ENCODE peak calls at places on chromosome 2, in eight cellular contexts. One of them, this sample, is unnamed.

GRCh38 chr2:191245046-191245868 is at the start of gene MYO1B:
- DNase-seq in brain pericyte: no peak
- DNase-seq in brain microvascular endothelial cell: peak
- DNase-seq in AG10803: peak
- DNase-seq in pulmonary artery endothelial cell: no peak
- DNase-seq in stimulated activated naive CD8-positive, alpha-beta T cell treated with anti-CD3 and anti-CD28 coated beads, Interleukin-15, Interleukin-2, amounts not matched to agents 100 U/mL and 50 U/mL, for 24 hours: peak
- DNase-seq in putamen: no peak
- DNase-seq in NCI-H345: peak
- DNase-seq in this sample: peak

GRCh38 chr2:72051971-72052505 is 95.6 kb downstream of the CYP26B1 start:
- DNase-seq in brain pericyte: no peak
- DNase-seq in brain microvascular endothelial cell: no peak
- DNase-seq in AG10803: peak
- DNase-seq in pulmonary artery endothelial cell: no peak
- DNase-seq in stimulated activated naive CD8-positive, alpha-beta T cell treated with anti-CD3 and anti-CD28 coated beads, Interleukin-15, Interleukin-2, amounts not matched to agents 100 U/mL and 50 U/mL, for 24 hours: no peak
- DNase-seq in putamen: no peak
- DNase-seq in NCI-H345: no peak
- DNase-seq in this sample: no peak

GRCh38 chr2:150424361-150424760 is 63.1 kb downstream of the RND3 start:
- DNase-seq in brain pericyte: no peak
- DNase-seq in brain microvascular endothelial cell: no peak
- DNase-seq in AG10803: no peak
- DNase-seq in pulmonary artery endothelial cell: no peak
- DNase-seq in stimulated activated naive CD8-positive, alpha-beta T cell treated with anti-CD3 and anti-CD28 coated beads, Interleukin-15, Interleukin-2, amounts not matched to agents 100 U/mL and 50 U/mL, for 24 hours: no peak
- DNase-seq in putamen: no peak
- DNase-seq in NCI-H345: no peak
- DNase-seq in this sample: no peak

GRCh38 chr2:118641711-118642110 is 205.7 kb downstream of the EN1 start:
- DNase-seq in brain pericyte: no peak
- DNase-seq in brain microvascular endothelial cell: no peak
- DNase-seq in AG10803: peak
- DNase-seq in pulmonary artery endothelial cell: no peak
- DNase-seq in stimulated activated naive CD8-positive, alpha-beta T cell treated with anti-CD3 and anti-CD28 coated beads, Interleukin-15, Interleukin-2, amounts not matched to agents 100 U/mL and 50 U/mL, for 24 hours: no peak
- DNase-seq in putamen: no peak
- DNase-seq in NCI-H345: no peak
- DNase-seq in this sample: no peak

GRCh38 chr2:160522951-160523700 is 29.5 kb upstream of the RBMS1 start:
- DNase-seq in brain pericyte: peak
- DNase-seq in brain microvascular endothelial cell: peak
- DNase-seq in AG10803: peak
- DNase-seq in pulmonary artery endothelial cell: no peak
- DNase-seq in stimulated activated naive CD8-positive, alpha-beta T cell treated with anti-CD3 and anti-CD28 coated beads, Interleukin-15, Interleukin-2, amounts not matched to agents 100 U/mL and 50 U/mL, for 24 hours: no peak
- DNase-seq in putamen: no peak
- DNase-seq in NCI-H345: no peak
- DNase-seq in this sample: peak

GRCh38 chr2:108309903-108310302 is 21.2 kb downstream of the SULT1C2 start:
- DNase-seq in brain pericyte: no peak
- DNase-seq in brain microvascular endothelial cell: no peak
- DNase-seq in AG10803: no peak
- DNase-seq in pulmonary artery endothelial cell: no peak
- DNase-seq in stimulated activated naive CD8-positive, alpha-beta T cell treated with anti-CD3 and anti-CD28 coated beads, Interleukin-15, Interleukin-2, amounts not matched to agents 100 U/mL and 50 U/mL, for 24 hours: no peak
- DNase-seq in putamen: no peak
- DNase-seq in NCI-H345: no peak
- DNase-seq in this sample: no peak

GRCh38 chr2:25041307-25041927 is 459 bp upstream of the EFR3B start:
- DNase-seq in brain pericyte: no peak
- DNase-seq in brain microvascular endothelial cell: peak
- DNase-seq in AG10803: peak
- DNase-seq in pulmonary artery endothelial cell: no peak
- DNase-seq in stimulated activated naive CD8-positive, alpha-beta T cell treated with anti-CD3 and anti-CD28 coated beads, Interleukin-15, Interleukin-2, amounts not matched to agents 100 U/mL and 50 U/mL, for 24 hours: peak
- DNase-seq in putamen: no peak
- DNase-seq in NCI-H345: peak
- DNase-seq in this sample: peak

GRCh38 chr2:192023006-192023405 is 171.7 kb downstream of the TMEFF2 start:
- DNase-seq in brain pericyte: no peak
- DNase-seq in brain microvascular endothelial cell: no peak
- DNase-seq in AG10803: no peak
- DNase-seq in pulmonary artery endothelial cell: no peak
- DNase-seq in stimulated activated naive CD8-positive, alpha-beta T cell treated with anti-CD3 and anti-CD28 coated beads, Interleukin-15, Interleukin-2, amounts not matched to agents 100 U/mL and 50 U/mL, for 24 hours: no peak
- DNase-seq in putamen: no peak
- DNase-seq in NCI-H345: no peak
- DNase-seq in this sample: no peak

GRCh38 chr2:199310654-199311275 is 147.0 kb downstream of the SATB2 start:
- DNase-seq in brain pericyte: no peak
- DNase-seq in brain microvascular endothelial cell: no peak
- DNase-seq in AG10803: no peak
- DNase-seq in pulmonary artery endothelial cell: no peak
- DNase-seq in stimulated activated naive CD8-positive, alpha-beta T cell treated with anti-CD3 and anti-CD28 coated beads, Interleukin-15, Interleukin-2, amounts not matched to agents 100 U/mL and 50 U/mL, for 24 hours: no peak
- DNase-seq in putamen: no peak
- DNase-seq in NCI-H345: peak
- DNase-seq in this sample: no peak

GRCh38 chr2:148989882-148990493 is 48.5 kb upstream of the LYPD6B start:
- DNase-seq in brain pericyte: peak
- DNase-seq in brain microvascular endothelial cell: peak
- DNase-seq in AG10803: peak
- DNase-seq in pulmonary artery endothelial cell: peak
- DNase-seq in stimulated activated naive CD8-positive, alpha-beta T cell treated with anti-CD3 and anti-CD28 coated beads, Interleukin-15, Interleukin-2, amounts not matched to agents 100 U/mL and 50 U/mL, for 24 hours: peak
- DNase-seq in putamen: peak
- DNase-seq in NCI-H345: peak
- DNase-seq in this sample: peak

This sample was measured in fibroblast of the aortic adventitia.